ENCODE peak calls at places on chromosomes 1 and 21, in seven cellular contexts. C is astrocyte, S is testis, T is fibroblast of lung, K is thoracic aorta, N is pancreas, Q is left ventricle myocardium inferior. Z is an unnamed sample.

GRCh38 chr1:175254190-175254589 is 61.6 kb upstream of the KIAA0040 start:
- DNase-seq in N (no peak), Q (no peak), T (no peak), S (no peak), K (no peak), C (no peak), Z (no peak)

GRCh38 chr21:15823486-15824150 is 93.8 kb downstream of the USP25 start:
- DNase-seq in Q (no peak), S (no peak), K (no peak), N (no peak), T (no peak), C (no peak), Z (no peak)

GRCh38 chr1:151069103-151069486 is 1.5 kb upstream of the GABPB2 start:
- DNase-seq in K (no peak), S (no peak), N (no peak), T (no peak), Q (no peak), C (no peak), Z (no peak)

GRCh38 chr1:65963161-65963888 is 170.6 kb downstream of the PDE4B start:
- DNase-seq in K (no peak), T (no peak), Q (no peak), N (no peak), S (no peak), C (no peak), Z (no peak)

GRCh38 chr1:32897082-32898049 is 3.8 kb downstream of the TMEM54 start:
- DNase-seq in Q (no peak), C (no peak), T (no peak), K (no peak), S (no peak), N (peak; percentile 17), Z (no peak)

GRCh38 chr1:40679165-40679953 is 12.1 kb upstream of the NFYC start:
- DNase-seq in C (no peak), N (no peak), T (no peak), K (no peak), Q (no peak), S (no peak), Z (no peak)

GRCh38 chr1:66258404-66259105 is 275.4 kb upstream of the SGIP1 start:
- DNase-seq in K (no peak), C (no peak), T (no peak), N (no peak), Q (no peak), S (no peak), Z (no peak)

GRCh38 chr21:45330075-45330781 is 42.5 kb upstream of the POFUT2 start:
- DNase-seq in Q (peak; percentile 12), K (no peak), N (peak; percentile 90), S (no peak), C (peak; percentile 77), T (peak; percentile 85), Z (peak; percentile 90)

GRCh38 chr1:16922885-16923431 is 1.2 kb downstream of the CROCC start:
- DNase-seq in N (peak; percentile 90), K (no peak), Q (no peak), T (no peak), C (no peak), S (no peak), Z (no peak)

DNA sequence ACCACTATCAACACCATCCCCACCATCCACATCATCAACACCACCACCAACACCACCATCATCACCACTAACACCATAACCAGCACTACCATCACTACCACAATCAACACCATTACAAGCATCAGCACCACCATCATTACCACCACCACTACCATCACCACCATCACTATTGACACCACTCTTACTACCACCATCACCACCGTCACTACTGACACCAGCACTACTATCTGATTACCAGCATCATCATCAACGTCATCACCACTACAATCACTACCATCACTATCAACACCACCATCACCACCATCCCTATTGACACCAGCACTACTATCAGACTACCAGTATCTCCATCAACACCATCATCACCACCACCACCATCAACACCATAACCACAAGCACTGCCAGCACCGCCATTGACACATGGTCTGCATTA is 106.1 kb upstream of the RUNX3 start:
- DNase-seq in S (no peak), N (no peak), Q (no peak), C (no peak), K (no peak), T (no peak), Z (no peak)
- H3K4me1 ChIP-seq in S (no peaks in the 10 kb centered on the region), N (no peaks in the 10 kb centered on the region), Q (no peaks in the 10 kb centered on the region), C (peaks cover 28% of the 10 kb centered on the region), K (peaks cover 7% of the 10 kb centered on the region), T (no peaks in the 10 kb centered on the region), Z (no peaks in the 10 kb centered on the region)

GRCh38 chr1:156599811-156600210 is 1.5 kb downstream of the GPATCH4 start:
- DNase-seq in C (no peak), T (peak; percentile 6), S (no peak), Q (no peak), K (no peak), N (no peak), Z (no peak)

GRCh38 chr1:156602557-156602993 is 1.3 kb upstream of the GPATCH4 start:
- DNase-seq in C (no peak), S (no peak), Q (no peak), N (no peak), K (no peak), T (peak; percentile 5), Z (no peak)

GRCh38 chr1:156601122-156601830 is at the start of gene GPATCH4:
- DNase-seq in S (peak; percentile 95), N (peak; percentile 80), C (peak; percentile 88), K (peak; percentile 58), T (peak; percentile 91), Q (peak; percentile 68), Z (peak; percentile 93)

GRCh38 chr1:156600733-156601121 is 552 bp downstream of the GPATCH4 start:
- DNase-seq in C (no peak), T (peak; percentile 10), K (no peak), N (no peak), S (no peak), Q (no peak), Z (no peak)

DNA sequence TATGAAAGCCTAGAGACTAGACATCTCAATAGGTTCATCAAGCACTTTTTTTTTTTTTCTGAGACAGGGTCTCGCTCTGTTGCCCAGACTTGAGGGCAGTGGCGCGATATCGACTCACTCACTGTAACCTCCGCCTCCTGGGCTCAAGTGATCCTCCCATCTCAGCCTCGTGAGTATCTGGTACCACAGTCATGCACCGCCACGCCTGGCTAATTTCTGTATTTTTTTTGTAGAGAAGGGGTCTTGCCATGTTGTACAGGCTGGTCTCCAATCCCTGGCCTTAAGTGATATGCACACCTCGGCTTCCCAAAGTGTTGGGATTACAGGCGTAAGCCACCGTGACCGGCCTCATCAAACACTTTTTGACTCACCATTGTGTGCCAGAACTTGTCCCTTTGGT is 613 bp upstream of the GPATCH4 start:
- DNase-seq in S (no peak), K (no peak), T (no peak), C (no peak), N (no peak), Q (no peak), Z (no peak)
- H3K4me3 ChIP-seq in S (peak overlapping the region; percentile 81), K (peak overlapping the region; percentile 74), T (peak overlapping the region; percentile 98), C (peak overlapping the region; percentile 96), N (peak overlapping the region; percentile 68), Q (peak overlapping the region; percentile 76), Z (peak overlapping the region; percentile 94)

DNA sequence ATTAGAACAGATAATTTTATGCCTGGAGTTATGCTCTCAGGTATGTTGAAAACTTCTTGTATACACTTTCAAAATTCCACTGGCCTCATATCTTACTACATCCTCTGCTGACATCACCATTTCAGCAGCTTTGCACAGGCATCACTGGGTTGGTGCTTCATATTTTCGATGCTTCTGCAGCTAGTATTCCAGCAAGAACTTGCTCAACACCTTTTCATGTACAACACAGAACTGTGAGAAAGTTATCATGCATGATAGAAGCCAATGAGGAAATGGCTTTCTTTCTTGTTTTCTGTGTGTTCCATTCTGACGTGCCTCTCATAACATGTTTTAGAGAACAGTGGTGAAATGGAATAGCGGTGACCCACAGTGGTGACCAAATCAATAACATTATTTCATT is 5.1 kb upstream of the GBP5 start:
- DNase-seq in S (no peak), K (no peak), Q (no peak), N (no peak), T (no peak), C (no peak), Z (no peak)
- H3K4me1 ChIP-seq in S (no peaks in the 10 kb centered on the region), K (no peaks in the 10 kb centered on the region), Q (peaks cover 9% of the 10 kb centered on the region), N (no peaks in the 10 kb centered on the region), T (no peaks in the 10 kb centered on the region), C (no peaks in the 10 kb centered on the region), Z (no peaks in the 10 kb centered on the region)

GRCh38 chr1:37947364-37947763 is 511 bp upstream of the INPP5B start:
- DNase-seq in Q (no peak), C (no peak), T (no peak), N (no peak), S (no peak), K (no peak), Z (no peak)
- H3K4me3 ChIP-seq in Q (peak overlapping the region; percentile 94), C (no peak overlapping the region), T (no peak overlapping the region), N (peak overlapping the region; percentile 74), S (no peak overlapping the region), K (peak overlapping the region; percentile 88), Z (no peak overlapping the region)

DNA sequence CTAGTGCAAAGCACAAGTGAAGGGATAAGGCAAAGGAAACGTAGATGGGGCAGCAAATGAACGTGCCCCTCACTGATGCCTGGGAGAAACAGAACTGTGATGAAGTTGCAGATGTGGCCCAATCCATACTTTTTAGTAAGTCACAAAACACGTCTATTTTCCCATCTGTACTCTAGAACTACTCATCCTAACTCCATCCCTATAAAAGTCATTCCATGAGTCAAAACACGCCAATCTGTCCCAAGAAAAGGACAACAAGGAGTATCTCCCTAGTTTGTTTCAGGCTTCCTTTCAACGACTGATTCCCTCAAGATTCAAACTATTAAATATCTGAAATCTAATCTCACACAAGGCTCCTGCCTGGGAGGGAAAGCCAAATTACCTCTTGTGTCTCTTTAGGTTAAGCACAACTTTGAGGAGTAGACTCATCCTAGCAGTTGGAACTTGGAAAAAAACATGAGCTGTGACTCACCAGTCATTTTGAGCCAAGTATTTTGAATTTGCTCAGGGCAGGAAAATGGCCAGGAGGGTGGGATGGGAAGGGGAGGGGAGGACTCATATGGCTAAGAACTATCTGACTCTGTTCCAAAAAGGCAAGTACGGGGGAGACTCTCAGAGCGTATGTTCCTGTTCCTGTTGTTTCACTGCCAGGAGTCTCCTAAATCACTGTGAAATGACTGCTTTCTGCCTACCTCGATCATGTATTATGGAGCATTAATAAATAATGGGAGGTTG is 214.5 kb upstream of the CAMK1G start:
- DNase-seq in Q (peak; percentile 29), N (no peak), C (peak; percentile 96), K (no peak), S (no peak), T (peak; percentile 97), Z (no peak)
- H3K4me1 ChIP-seq in Q (peaks cover 6% of the 10 kb centered on the region), N (no peaks in the 10 kb centered on the region), C (peaks cover 33% of the 10 kb centered on the region), K (no peaks in the 10 kb centered on the region), S (no peaks in the 10 kb centered on the region), T (peaks cover 6% of the 10 kb centered on the region), Z (no peaks in the 10 kb centered on the region)

GRCh38 chr1:156421939-156422601 is 53.1 kb downstream of the RHBG start:
- DNase-seq in T (no peak), Q (no peak), N (no peak), C (no peak), K (no peak), S (no peak), Z (peak; percentile 86)
- H3K4me3 ChIP-seq in T (no peak overlapping the region), Q (peak overlapping the region; percentile 60), N (no peak overlapping the region), C (peak overlapping the region; percentile 15), K (peak overlapping the region; percentile 67), S (peak overlapping the region; percentile 21), Z (peak overlapping the region; percentile 37)

Z was measured in endodermal cell.